ENCODE peak calls at places on chromosomes 7 and 10, in seven cellular contexts. I is transverse colon, T is hepatic stellate cell, U is SJCRH30, R is astrocyte, O is sciatic nerve, K is KBM-7. W is an unnamed sample.

GRCh38 chr7:140144821-140145220 is 32.0 kb downstream of the KDM7A start:
- DNase-seq in I (no peak), T (no peak), U (no peak), R (no peak), O (no peak), K (no peak), W (no peak)

GRCh38 chr10:5531558-5532230 is 6.9 kb downstream of the CALML3 start:
- DNase-seq in I (peak; percentile 5), T (no peak), U (no peak), R (no peak), O (peak; percentile 49), K (no peak), W (no peak)

GRCh38 chr7:158111906-158112570 is 475.6 kb downstream of the PTPRN2 start:
- DNase-seq in I (no peak), T (no peak), U (no peak), R (no peak), O (no peak), K (no peak), W (no peak)

GRCh38 chr7:10939237-10939910 is 34.3 kb upstream of the PHF14 start:
- DNase-seq in I (peak; percentile 9), T (no peak), U (no peak), R (no peak), O (no peak), K (no peak), W (no peak)

GRCh38 chr10:49268185-49268584 is 30.8 kb upstream of the C10orf71 start:
- DNase-seq in I (no peak), T (no peak), U (no peak), R (no peak), O (no peak), K (no peak), W (no peak)

GRCh38 chr7:47461161-47461560 is 120.8 kb downstream of the TNS3 start:
- DNase-seq in I (no peak), T (peak; percentile 47), U (no peak), R (peak; percentile 93), O (no peak), K (no peak), W (peak; percentile 89)

GRCh38 chr7:120981888-120982615 is 6.5 kb upstream of the CPED1 start:
- DNase-seq in I (no peak), T (no peak), U (no peak), R (peak; percentile 80), O (no peak), K (no peak), W (no peak)

GRCh38 chr7:119175916-119176627 is 951.6 kb downstream of the ANKRD7 start:
- DNase-seq in I (no peak), T (peak; percentile 5), U (peak; percentile 50), R (peak; percentile 47), O (no peak), K (peak; percentile 53), W (no peak)

GRCh38 chr10:96967847-96968246 is 135.7 kb downstream of the LCOR start:
- DNase-seq in I (no peak), T (peak; percentile 36), U (no peak), R (peak; percentile 59), O (no peak), K (no peak), W (no peak)

GRCh38 chr7:7554021-7554432 is 12.7 kb upstream of the MIOS start:
- DNase-seq in I (no peak), T (no peak), U (peak; percentile 29), R (peak; percentile 87), O (no peak), K (no peak), W (no peak)

GRCh38 chr10:81784111-81784597 is 90.8 kb upstream of the NRG3 start:
- DNase-seq in I (no peak), T (no peak), U (no peak), R (no peak), O (no peak), K (no peak), W (peak; percentile 18)

GRCh38 chr7:116984917-116985316 is 31.6 kb downstream of the ST7 start:
- DNase-seq in I (no peak), T (no peak), U (no peak), R (no peak), O (no peak), K (peak; percentile 40), W (no peak)

GRCh38 chr7:29918850-29919249 is 70.8 kb downstream of the SCRN1 start:
- DNase-seq in I (no peak), T (no peak), U (no peak), R (no peak), O (no peak), K (no peak), W (no peak)

GRCh38 chr10:81548160-81548559 is 326.8 kb upstream of the NRG3 start:
- DNase-seq in I (no peak), T (no peak), U (no peak), R (no peak), O (no peak), K (no peak), W (no peak)

GRCh38 chr7:129702316-129702715 is 90.8 kb downstream of the NRF1 start:
- DNase-seq in I (no peak), T (peak; percentile 28), U (no peak), R (peak; percentile 77), O (no peak), K (no peak), W (no peak)

GRCh38 chr7:28957822-28958234 is 302 bp downstream of the TRIL start:
- DNase-seq in I (no peak), T (no peak), U (no peak), R (no peak), O (no peak), K (no peak), W (peak; percentile 58)

GRCh38 chr10:119546009-119546408 is 3.5 kb upstream of the RGS10 start:
- DNase-seq in I (no peak), T (no peak), U (peak; percentile 26), R (peak; percentile 5), O (no peak), K (no peak), W (no peak)

GRCh38 chr10:11162828-11163599 is 145.3 kb downstream of the CELF2 start:
- DNase-seq in I (peak; percentile 81), T (no peak), U (no peak), R (no peak), O (no peak), K (peak; percentile 97), W (peak; percentile 53)

W was measured in left ventricle myocardium superior.